ENCODE peak calls at places on chromosome 9, in four cellular contexts. O is fibroblast of the aortic adventitia, G is Panc1, Y is foreskin fibroblast. C is an unnamed sample.

GRCh38 chr9:109498195-109499060 is at the start of gene PTPN3:
- DNase-seq in O (no peak), G (no peak), Y (peak; percentile 35), C (no peak)

GRCh38 chr9:135144581-135145108 is 57.2 kb downstream of the OLFM1 start:
- DNase-seq in O (no peak), G (no peak), Y (no peak), C (no peak)

GRCh38 chr9:109253241-109253636 is 67.6 kb downstream of the EPB41L4B start:
- DNase-seq in O (no peak), G (no peak), Y (no peak), C (no peak)

GRCh38 chr9:109315889-109316640 is 4.8 kb downstream of the EPB41L4B start:
- DNase-seq in O (peak; percentile 80), G (peak; percentile 89), Y (peak; percentile 55), C (peak; percentile 87)

GRCh38 chr9:94783928-94784327 is 57.4 kb downstream of the AOPEP start:
- DNase-seq in O (no peak), G (no peak), Y (no peak), C (no peak)

GRCh38 chr9:120689860-120690259 is 24.4 kb downstream of the MEGF9 start:
- DNase-seq in O (peak; percentile 41), G (no peak), Y (no peak), C (peak; percentile 60)

GRCh38 chr9:100150209-100150608 is 51.2 kb downstream of the INVS start:
- DNase-seq in O (peak; percentile 34), G (no peak), Y (peak; percentile 37), C (peak; percentile 47)

GRCh38 chr9:133366435-133366834 is 9.4 kb downstream of the SURF4 start:
- DNase-seq in O (no peak), G (no peak), Y (no peak), C (no peak)

GRCh38 chr9:29211681-29212589 is 1638.7 kb upstream of the C9orf72 start:
- DNase-seq in O (peak; percentile 7), G (no peak), Y (peak; percentile 25), C (no peak)

GRCh38 chr9:84139296-84140100 is 158.9 kb downstream of the RMI1 start:
- DNase-seq in O (peak; percentile 65), G (no peak), Y (peak; percentile 70), C (peak; percentile 88)

GRCh38 chr9:33306037-33306436 is 15.7 kb downstream of the NFX1 start:
- DNase-seq in O (no peak), G (no peak), Y (no peak), C (no peak)

GRCh38 chr9:97474373-97474925 is 27.0 kb upstream of the TMOD1 start:
- DNase-seq in O (no peak), G (no peak), Y (peak; percentile 47), C (no peak)

GRCh38 chr9:27765931-27766835 is 192.9 kb upstream of the C9orf72 start:
- DNase-seq in O (no peak), G (no peak), Y (no peak), C (peak; percentile 27)

GRCh38 chr9:83166369-83166768 is 103.4 kb upstream of the RASEF start:
- DNase-seq in O (no peak), G (no peak), Y (no peak), C (no peak)

GRCh38 chr9:89915187-89915586 is 310.4 kb downstream of the GADD45G start:
- DNase-seq in O (no peak), G (no peak), Y (no peak), C (no peak)

GRCh38 chr9:130698514-130698913 is 4.9 kb downstream of the EXOSC2 start:
- DNase-seq in O (peak; percentile 58), G (no peak), Y (peak; percentile 29), C (peak; percentile 96)

GRCh38 chr9:126494264-126494663 is 119.5 kb upstream of the LMX1B start:
- DNase-seq in O (no peak), G (no peak), Y (no peak), C (no peak)

GRCh38 chr9:137052998-137053943 is 590 bp downstream of the ENTPD2 start:
- DNase-seq in O (no peak), G (no peak), Y (no peak), C (no peak)
- H3K4me3 ChIP-seq in O (no peak overlapping the region), G (peak overlapping the region; percentile 30), Y (no peak overlapping the region), C (no peak overlapping the region)

GRCh38 chr9:31142456-31142855 is 1242.0 kb upstream of the ACO1 start:
- DNase-seq in O (no peak), G (no peak), Y (no peak), C (no peak)

GRCh38 chr9:31136524-31136923 is 1247.9 kb upstream of the ACO1 start:
- DNase-seq in O (no peak), G (no peak), Y (no peak), C (no peak)

GRCh38 chr9:31137151-31137849 is 1247.1 kb upstream of the ACO1 start:
- DNase-seq in O (peak; percentile 94), G (no peak), Y (peak; percentile 8), C (peak; percentile 97)

GRCh38 chr9:31137850-31138160 is 1246.6 kb upstream of the ACO1 start:
- DNase-seq in O (peak; percentile 1), G (no peak), Y (no peak), C (no peak)

DNA sequence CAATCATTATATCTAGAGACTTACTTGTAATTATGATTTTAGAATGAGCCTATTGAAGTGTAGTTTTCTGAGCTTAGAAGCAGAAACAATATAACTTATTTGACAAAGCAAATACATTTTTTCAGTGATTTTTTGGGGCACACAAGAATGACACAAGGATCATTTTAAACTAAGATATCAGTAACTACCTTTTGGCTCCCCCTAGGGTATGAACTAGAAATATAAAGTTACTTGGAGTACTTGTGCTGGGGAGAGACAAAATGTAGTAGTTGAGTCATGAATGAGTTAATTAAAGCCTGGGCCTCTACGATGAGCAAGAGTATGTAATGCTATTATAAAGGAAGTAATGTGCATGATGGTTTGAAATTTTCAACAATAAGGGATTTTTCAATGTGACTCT is 1244.1 kb upstream of the ACO1 start:
- DNase-seq in O (peak; percentile 45), G (no peak), Y (no peak), C (peak; percentile 35)
- TF ChIP-seq CTCF in O (peak; percentile 43), G (peak; percentile 38), Y (no peak), C (peak; percentile 28)

DNA sequence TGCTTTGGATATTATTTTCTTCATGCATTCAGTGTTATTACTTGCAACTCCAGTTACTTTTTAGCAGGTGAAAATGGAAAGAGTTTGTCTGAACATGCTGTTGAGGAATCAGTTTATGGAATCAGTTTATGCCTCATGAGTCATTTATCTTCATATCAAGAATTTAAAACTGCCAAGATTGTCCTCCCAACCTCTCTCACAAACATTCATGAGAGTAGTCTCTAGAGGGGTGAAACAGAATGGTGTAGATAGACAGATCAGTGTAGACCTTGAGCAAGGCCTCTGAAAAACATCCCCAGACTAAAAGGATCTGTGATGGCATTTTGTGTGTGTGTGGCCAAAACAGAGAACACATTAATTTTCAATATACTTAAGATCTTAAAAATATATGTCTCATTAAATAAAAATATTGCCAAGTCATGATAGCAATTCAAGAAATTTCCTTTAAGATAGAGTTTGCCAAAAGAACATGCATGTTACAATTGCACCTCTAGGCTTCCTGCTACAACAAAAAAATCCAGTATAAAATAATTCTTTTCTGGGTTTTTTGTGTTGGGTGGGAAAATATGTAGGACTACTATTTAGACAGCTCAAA is 5.0 kb downstream of the ANXA1 start:
- DNase-seq in O (peak; percentile 40), G (no peak), Y (no peak), C (no peak)
- H3K4me3 ChIP-seq in O (peak overlapping the region; percentile 20), G (no peak overlapping the region), Y (peak overlapping the region; percentile 5), C (no peak overlapping the region)

DNA sequence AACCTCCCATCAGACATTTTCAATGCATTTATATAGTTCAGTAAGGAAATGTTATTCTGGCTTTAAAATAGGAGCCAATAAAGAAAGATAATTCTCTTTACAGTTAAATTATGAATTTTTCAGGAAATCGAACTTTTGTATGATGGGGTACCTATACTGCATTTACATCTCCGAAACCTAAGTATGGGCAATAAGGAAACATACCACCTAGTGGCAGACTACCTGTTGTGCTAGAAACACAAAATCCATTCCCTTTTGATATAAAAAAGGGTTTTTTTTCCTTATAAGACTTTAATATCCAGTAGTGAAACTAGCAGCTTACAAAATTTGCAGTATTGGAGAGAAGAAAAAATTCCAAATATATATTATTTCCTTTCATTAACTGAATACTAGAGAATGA is 21.3 kb upstream of the VLDLR start:
- DNase-seq in O (no peak), G (no peak), Y (no peak), C (no peak)
- TF ChIP-seq CTCF in O (no peak), G (no peak), Y (no peak), C (no peak)

GRCh38 chr9:116102596-116102995 is 51.0 kb upstream of the PAPPA start:
- DNase-seq in O (no peak), G (no peak), Y (no peak), C (no peak)

GRCh38 chr9:116100711-116101111 is 52.9 kb upstream of the PAPPA start:
- DNase-seq in O (peak; percentile 85), G (no peak), Y (peak; percentile 45), C (no peak)

GRCh38 chr9:116103976-116104820 is 49.4 kb upstream of the PAPPA start:
- DNase-seq in O (no peak), G (no peak), Y (peak; percentile 43), C (no peak)

GRCh38 chr9:116099821-116100220 is 53.8 kb upstream of the PAPPA start:
- DNase-seq in O (peak; percentile 74), G (no peak), Y (peak; percentile 19), C (no peak)

GRCh38 chr9:116101516-116101915 is 52.1 kb upstream of the PAPPA start:
- DNase-seq in O (peak; percentile 86), G (no peak), Y (peak; percentile 84), C (no peak)
- H3K4me3 ChIP-seq in O (no peak overlapping the region), G (no peak overlapping the region), Y (no peak overlapping the region), C (no peak overlapping the region)

C was measured in astrocyte of the cerebellum.